ENCODE peak calls at places on chromosomes 4 and X, in six cellular contexts. G is right atrium auricular region, S is cardiac muscle cell, K is mesenchymal stem cell, Q is iPS DF 6.9, P is pancreas. B is an unnamed sample.

GRCh38 chr4:54837576-54838140 is 179.9 kb downstream of the KIT start:
- DNase-seq in K (no peak), Q (no peak), G (no peak), P (no peak), S (no peak), B (no peak)

GRCh38 chrX:46782034-46782433 is 23.1 kb upstream of the SLC9A7 start:
- DNase-seq in K (no peak), P (no peak), G (no peak), Q (no peak), S (no peak), B (no peak)

GRCh38 chr4:108010167-108010566 is 20.5 kb downstream of the HADH start:
- DNase-seq in P (no peak), K (peak; percentile 67), S (no peak), G (no peak), Q (no peak), B (no peak)

GRCh38 chrX:53280703-53281320 is 572 bp downstream of the IQSEC2 start:
- DNase-seq in K (peak; percentile 46), Q (no peak), S (no peak), G (peak; percentile 70), P (no peak), B (no peak)

GRCh38 chr4:100428051-100428450 is 89.8 kb downstream of the EMCN start:
- DNase-seq in K (peak; percentile 74), G (no peak), S (no peak), Q (no peak), P (no peak), B (no peak)

GRCh38 chrX:40058719-40059118 is 39.0 kb downstream of the BCOR start:
- DNase-seq in K (no peak), G (no peak), S (no peak), Q (no peak), P (peak; percentile 38), B (no peak)

GRCh38 chr4:102431608-102431961 is 69.6 kb upstream of the NFKB1 start:
- DNase-seq in G (no peak), S (no peak), Q (no peak), K (no peak), P (no peak), B (no peak)

GRCh38 chr4:145546556-145546955 is 64.9 kb downstream of the SMAD1 start:
- DNase-seq in K (peak; percentile 7), Q (no peak), G (no peak), S (no peak), P (no peak), B (no peak)

GRCh38 chr4:76194325-76194724 is 19.3 kb downstream of the SCARB2 start:
- DNase-seq in P (no peak), Q (no peak), S (no peak), K (peak; percentile 94), G (no peak), B (no peak)

GRCh38 chr4:41334182-41334581 is 77.5 kb downstream of the UCHL1 start:
- DNase-seq in G (no peak), S (no peak), Q (no peak), P (no peak), K (no peak), B (no peak)

GRCh38 chr4:10083861-10084641 is 32.5 kb downstream of the WDR1 start:
- DNase-seq in Q (no peak), S (no peak), G (no peak), K (no peak), P (no peak), B (no peak)

GRCh38 chr4:173500841-173501591 is 29.0 kb downstream of the HAND2 start:
- DNase-seq in Q (no peak), K (no peak), P (no peak), G (peak; percentile 48), S (no peak), B (no peak)

GRCh38 chr4:176469546-176469945 is 149.8 kb downstream of the SPCS3 start:
- DNase-seq in P (no peak), S (no peak), Q (no peak), K (no peak), G (no peak), B (no peak)

GRCh38 chrX:151776936-151777335 is 42.4 kb downstream of the CNGA2 start:
- DNase-seq in S (no peak), G (peak; percentile 30), P (no peak), K (no peak), Q (no peak), B (no peak)

GRCh38 chr4:29046166-29046565 is 1674.0 kb upstream of the PCDH7 start:
- DNase-seq in K (peak; percentile 82), Q (no peak), P (no peak), G (no peak), S (no peak), B (no peak)

GRCh38 chr4:184450045-184450444 is 24.3 kb downstream of the IRF2 start:
- DNase-seq in K (peak; percentile 62), Q (no peak), S (no peak), G (no peak), P (no peak), B (no peak)

GRCh38 chr4:184444953-184445309 is 29.4 kb downstream of the IRF2 start:
- DNase-seq in Q (no peak), S (no peak), K (no peak), P (no peak), G (no peak), B (peak; percentile 26)

GRCh38 chr4:184446132-184446531 is 28.2 kb downstream of the IRF2 start:
- DNase-seq in S (no peak), Q (no peak), K (no peak), P (no peak), G (no peak), B (no peak)

GRCh38 chr4:184448828-184449227 is 25.5 kb downstream of the IRF2 start:
- DNase-seq in S (no peak), G (peak; percentile 66), Q (no peak), P (no peak), K (peak; percentile 59), B (peak; percentile 29)

DNA sequence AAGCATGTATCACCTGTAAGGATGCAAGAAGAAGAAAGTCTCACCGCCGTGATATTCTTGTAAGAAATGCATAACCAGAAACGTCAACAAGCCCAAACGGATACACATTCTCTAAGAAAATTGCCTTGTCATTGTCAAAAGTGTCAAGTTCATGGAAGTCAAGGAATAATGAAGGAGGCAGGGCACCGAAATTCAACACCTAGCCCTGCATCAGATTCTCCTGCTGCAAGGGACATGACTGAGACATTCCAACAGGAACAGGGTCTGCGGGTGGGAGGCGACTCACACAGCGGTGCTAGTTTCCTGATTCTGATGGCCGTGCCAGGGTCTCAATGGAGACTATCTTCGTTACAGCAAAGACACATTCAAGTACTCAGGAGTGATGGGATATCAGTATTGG is 26.7 kb downstream of the IRF2 start:
- DNase-seq in P (no peak), Q (peak; percentile 37), K (no peak), S (no peak), G (no peak), B (no peak)
- H3K4me1 ChIP-seq in P (peaks cover 6% of the 10 kb centered on the region), Q (peaks cover 19% of the 10 kb centered on the region), K (peaks cover 12% of the 10 kb centered on the region), S (no peaks in the 10 kb centered on the region), G (peaks cover 83% of the 10 kb centered on the region), B (peaks cover 56% of the 10 kb centered on the region)

GRCh38 chr4:151665022-151665421 is 95.8 kb downstream of the GATB start:
- DNase-seq in K (no peak), P (no peak), S (no peak), G (no peak), Q (no peak), B (no peak)
- H3K4me3 ChIP-seq in K (no peak overlapping the region), P (no peak overlapping the region), S (no peak overlapping the region), G (no peak overlapping the region), Q (no peak overlapping the region), B (no peak overlapping the region)

GRCh38 chr4:156799121-156799589 is 172.4 kb downstream of the PDGFC start:
- DNase-seq in S (no peak), K (peak; percentile 40), G (no peak), P (no peak), Q (no peak), B (no peak)
- H3K27ac ChIP-seq in S (no peak overlapping the region), K (peak overlapping the region; percentile 3), G (no peak overlapping the region), P (no peak overlapping the region), Q (no peak overlapping the region), B (no peak overlapping the region)

GRCh38 chr4:52096048-52096447 is 44.9 kb downstream of the SPATA18 start:
- DNase-seq in P (no peak), Q (no peak), S (no peak), K (peak; percentile 24), G (no peak), B (no peak)

GRCh38 chr4:52094746-52095145 is 43.6 kb downstream of the SPATA18 start:
- DNase-seq in S (no peak), K (no peak), Q (no peak), P (no peak), G (no peak), B (no peak)

GRCh38 chr4:52100062-52100461 is 49.0 kb downstream of the SPATA18 start:
- DNase-seq in K (no peak), G (no peak), P (no peak), S (no peak), Q (no peak), B (no peak)

GRCh38 chr4:52095374-52095773 is 44.3 kb downstream of the SPATA18 start:
- DNase-seq in P (no peak), K (no peak), S (no peak), G (no peak), Q (no peak), B (no peak)

GRCh38 chr4:52098618-52099017 is 47.5 kb downstream of the SPATA18 start:
- DNase-seq in G (no peak), P (no peak), K (no peak), S (peak; percentile 13), Q (no peak), B (no peak)
- H3K4me1 ChIP-seq in G (no peaks in the 10 kb centered on the region), P (no peaks in the 10 kb centered on the region), K (no peaks in the 10 kb centered on the region), S (peaks cover 28% of the 10 kb centered on the region), Q (no peaks in the 10 kb centered on the region), B (no peaks in the 10 kb centered on the region)

GRCh38 chrX:619812-620493 is 10.6 kb upstream of the SHOX start:
- DNase-seq in S (no peak), G (peak; percentile 26), K (no peak), Q (no peak), P (no peak), B (no peak)
- H3K4me3 ChIP-seq in S (no peak overlapping the region), G (no peak overlapping the region), K (no peak overlapping the region), Q (no peak overlapping the region), P (no peak overlapping the region), B (no peak overlapping the region)

GRCh38 chr4:185921583-185922555 is 109.9 kb upstream of the SORBS2 start:
- DNase-seq in S (peak; percentile 79), Q (no peak), G (no peak), P (no peak), K (peak; percentile 40), B (no peak)
- H3K27ac ChIP-seq in S (peak overlapping the region; percentile 87), Q (no peak overlapping the region), G (peak overlapping the region; percentile 18), P (no peak overlapping the region), K (peak overlapping the region; percentile 13), B (no peak overlapping the region)

B was measured in CD4-positive, CD25-positive, alpha-beta regulatory T cell.